ENCODE peak calls at places on chromosomes 16 and 17, in nine cellular contexts. U, P, A, K, I, O, J, N and Z are unnamed samples.

GRCh38 chr16:67884684-67885083 is at the start of gene NRN1L:
- DNase-seq in U (peak; percentile 96), P (peak; percentile 78), A (peak; percentile 83), K (no peak), I (peak; percentile 95), O (peak; percentile 89), J (peak; percentile 93), N (peak; percentile 84), Z (peak; percentile 95)

GRCh38 chr16:81473066-81473488 is 28.5 kb downstream of the CMIP start:
- DNase-seq in U (no peak), P (no peak), A (no peak), K (no peak), I (no peak), O (no peak), J (no peak), N (no peak), Z (no peak)

GRCh38 chr16:54936979-54937672 is 6.5 kb downstream of the IRX5 start:
- DNase-seq in U (peak; percentile 79), P (peak; percentile 82), A (peak; percentile 67), K (no peak), I (peak; percentile 82), O (no peak), J (no peak), N (peak; percentile 66), Z (peak; percentile 93)

GRCh38 chr17:79082311-79083190 is 7.9 kb downstream of the ENGASE start:
- DNase-seq in U (peak; percentile 87), P (no peak), A (peak; percentile 73), K (peak; percentile 22), I (peak; percentile 52), O (peak; percentile 19), J (peak; percentile 84), N (no peak), Z (peak; percentile 54)

GRCh38 chr16:67177743-67178699 is 5.7 kb downstream of the MATCAP1 start:
- DNase-seq in U (peak; percentile 97), P (peak; percentile 94), A (peak; percentile 91), K (peak; percentile 93), I (peak; percentile 92), O (peak; percentile 40), J (peak; percentile 71), N (peak; percentile 52), Z (peak; percentile 85)

GRCh38 chr17:78040561-78041400 is 82.3 kb downstream of the TNRC6C start:
- DNase-seq in U (peak; percentile 58), P (peak; percentile 67), A (peak; percentile 30), K (peak; percentile 56), I (no peak), O (peak; percentile 43), J (no peak), N (peak; percentile 58), Z (peak; percentile 85)

GRCh38 chr17:68238488-68238887 is 9.4 kb upstream of the AMZ2 start:
- DNase-seq in U (no peak), P (no peak), A (no peak), K (no peak), I (no peak), O (no peak), J (no peak), N (no peak), Z (no peak)

GRCh38 chr16:9695152-9695551 is 487.1 kb downstream of the GRIN2A start:
- DNase-seq in U (no peak), P (no peak), A (no peak), K (no peak), I (peak; percentile 47), O (no peak), J (no peak), N (no peak), Z (no peak)

GRCh38 chr17:6796887-6797490 is 21.0 kb downstream of the FBXO39 start:
- DNase-seq in U (no peak), P (peak; percentile 94), A (no peak), K (no peak), I (no peak), O (no peak), J (no peak), N (peak; percentile 32), Z (peak; percentile 88)

DNA sequence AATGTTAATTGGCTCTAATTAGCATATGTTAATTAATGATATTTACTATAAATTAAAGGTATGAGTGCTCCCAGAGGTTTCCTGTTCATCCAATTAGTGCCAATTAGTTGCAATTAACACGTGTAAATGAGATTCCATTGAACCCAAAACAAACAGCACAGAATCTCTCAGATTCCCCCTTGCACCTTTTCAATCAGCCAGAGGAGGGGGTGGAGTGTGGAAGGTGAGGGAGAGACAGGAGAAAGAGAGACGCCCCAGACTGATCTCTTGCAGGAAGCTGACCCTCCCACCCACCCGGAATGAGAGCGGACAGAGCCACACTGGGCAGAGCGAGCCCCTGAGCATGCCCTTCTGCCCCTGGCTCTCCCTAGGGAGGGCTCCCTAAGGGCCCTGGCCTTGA is 24.1 kb upstream of the LHX1 start:
- DNase-seq in U (no peak), P (no peak), A (no peak), K (no peak), I (peak; percentile 54), O (no peak), J (no peak), N (no peak), Z (no peak)
- H3K4me2 ChIP-seq in U (no peak overlapping the region), P (no peak overlapping the region), A (no peak overlapping the region), K (no peak overlapping the region), I (no peak overlapping the region), O (no peak overlapping the region), J (no peak overlapping the region), N (no peak overlapping the region), Z (no peak overlapping the region)

GRCh38 chr17:31492206-31492605 is 100.7 kb downstream of the RAB11FIP4 start:
- DNase-seq in U (no peak), P (no peak), A (no peak), K (no peak), I (no peak), O (no peak), J (no peak), N (no peak), Z (no peak)
- H3K4me1 ChIP-seq in U (peaks cover 9% of the 10 kb centered on the region), P (peaks cover 20% of the 10 kb centered on the region), A (peaks cover 30% of the 10 kb centered on the region), K (peaks cover 52% of the 10 kb centered on the region), I (peaks cover 13% of the 10 kb centered on the region), O (no peaks in the 10 kb centered on the region), J (peaks cover 56% of the 10 kb centered on the region), N (peaks cover 4% of the 10 kb centered on the region), Z (no peaks in the 10 kb centered on the region)

DNA sequence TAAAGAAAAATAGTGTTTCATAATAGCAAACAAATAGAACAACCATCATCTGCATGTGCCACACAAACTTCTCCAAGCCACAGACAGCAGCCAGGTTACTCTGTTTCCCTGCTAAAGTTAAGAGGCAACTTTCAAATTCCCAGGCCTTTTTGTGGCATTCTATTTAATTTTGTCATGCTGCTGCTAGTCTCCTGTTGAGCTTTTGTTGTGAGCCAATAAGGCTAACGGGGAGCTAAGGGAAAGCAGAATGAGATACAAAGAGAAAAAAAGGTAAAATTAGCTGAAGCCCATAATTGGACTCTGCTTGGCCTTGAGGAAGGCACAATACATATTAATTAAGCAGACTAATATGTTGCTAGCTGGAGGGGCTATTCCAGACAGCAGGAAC is 74.7 kb upstream of the GNAO1 start:
- DNase-seq in U (no peak), P (no peak), A (no peak), K (no peak), I (no peak), O (no peak), J (no peak), N (no peak), Z (no peak)
- H3K4me2 ChIP-seq in U (no peak overlapping the region), P (no peak overlapping the region), A (no peak overlapping the region), K (no peak overlapping the region), I (no peak overlapping the region), O (no peak overlapping the region), J (no peak overlapping the region), N (no peak overlapping the region), Z (no peak overlapping the region)

GRCh38 chr17:56601613-56602012 is 8.1 kb downstream of the NOG start:
- DNase-seq in U (no peak), P (no peak), A (no peak), K (no peak), I (no peak), O (no peak), J (no peak), N (no peak), Z (no peak)

GRCh38 chr17:56599093-56599492 is 5.6 kb downstream of the NOG start:
- DNase-seq in U (no peak), P (no peak), A (no peak), K (no peak), I (no peak), O (no peak), J (no peak), N (no peak), Z (no peak)

GRCh38 chr17:56599566-56599965 is 6.1 kb downstream of the NOG start:
- DNase-seq in U (no peak), P (no peak), A (no peak), K (no peak), I (no peak), O (no peak), J (no peak), N (no peak), Z (no peak)

GRCh38 chr17:56598471-56598870 is 5.0 kb downstream of the NOG start:
- DNase-seq in U (no peak), P (no peak), A (no peak), K (no peak), I (peak; percentile 82), O (peak; percentile 65), J (no peak), N (peak; percentile 80), Z (peak; percentile 54)

GRCh38 chr17:56600246-56600645 is 6.7 kb downstream of the NOG start:
- DNase-seq in U (no peak), P (no peak), A (no peak), K (no peak), I (no peak), O (no peak), J (no peak), N (no peak), Z (no peak)
- H3K4me1 ChIP-seq in U (no peaks in the 10 kb centered on the region), P (peaks cover 12% of the 10 kb centered on the region), A (peaks cover 17% of the 10 kb centered on the region), K (peaks cover 3% of the 10 kb centered on the region), I (no peaks in the 10 kb centered on the region), O (peaks cover 13% of the 10 kb centered on the region), J (no peaks in the 10 kb centered on the region), N (peaks cover 3% of the 10 kb centered on the region), Z (peaks cover 8% of the 10 kb centered on the region)

GRCh38 chr16:4900750-4901149 is 36.2 kb downstream of the PPL start:
- DNase-seq in U (no peak), P (no peak), A (no peak), K (no peak), I (no peak), O (no peak), J (no peak), N (no peak), Z (no peak)
- H3K4me2 ChIP-seq in U (no peak overlapping the region), P (no peak overlapping the region), A (no peak overlapping the region), K (no peak overlapping the region), I (no peak overlapping the region), O (no peak overlapping the region), J (no peak overlapping the region), N (no peak overlapping the region), Z (no peak overlapping the region)